ENCODE peak calls at places on chromosome 19, in nine cellular contexts. O is IMR-90, H is colonic mucosa, K is Peyer's patch, Z is PC-9, P is chondrocyte, T is endothelial cell of umbilical vein, X is choroid plexus epithelial cell, D is fibroblast of pulmonary artery. F is an unnamed sample.

GRCh38 chr19:17718988-17719711 is at the start of gene MAP1S:
- DNase-seq in D (peak; percentile 55), T (peak; percentile 46), K (peak; percentile 51), O (peak; percentile 25), P (no peak), Z (peak; percentile 52), X (peak; percentile 52), H (peak; percentile 68), F (peak; percentile 92)

GRCh38 chr19:49468746-49469447 is 5.1 kb upstream of the FLT3LG start:
- DNase-seq in X (peak; percentile 66), T (no peak), O (no peak), D (peak; percentile 71), H (peak; percentile 67), Z (peak; percentile 62), P (no peak), K (peak; percentile 90), F (peak; percentile 85)

GRCh38 chr19:17840019-17840418 is 7.8 kb downstream of the JAK3 start:
- DNase-seq in H (no peak), X (no peak), O (no peak), D (no peak), K (no peak), Z (no peak), T (no peak), P (no peak), F (no peak)

GRCh38 chr19:17255150-17255621 is 9.4 kb downstream of the USHBP1 start:
- DNase-seq in K (no peak), P (no peak), Z (peak; percentile 95), O (no peak), X (peak; percentile 68), T (no peak), D (no peak), H (no peak), F (no peak)

GRCh38 chr19:44824758-44825157 is 15.9 kb downstream of the BCAM start:
- DNase-seq in K (no peak), O (no peak), D (no peak), Z (no peak), H (no peak), P (no peak), T (peak; percentile 64), X (peak; percentile 25), F (no peak)

GRCh38 chr19:33280351-33280921 is 21.9 kb downstream of the CEBPA start:
- DNase-seq in X (no peak), K (no peak), D (no peak), H (no peak), T (no peak), P (no peak), O (no peak), Z (no peak), F (peak; percentile 79)

GRCh38 chr19:19537321-19538048 is 580 bp upstream of the CILP2 start:
- DNase-seq in P (no peak), O (no peak), X (no peak), T (no peak), H (no peak), K (no peak), D (no peak), Z (no peak), F (no peak)

GRCh38 chr19:6801397-6802086 is 29.0 kb downstream of the VAV1 start:
- DNase-seq in O (no peak), P (no peak), T (peak; percentile 9), D (peak; percentile 26), H (peak; percentile 64), K (peak; percentile 92), X (peak; percentile 9), Z (peak; percentile 62), F (peak; percentile 78)

GRCh38 chr19:797528-798414 is 519 bp downstream of the PTBP1 start:
- DNase-seq in P (peak; percentile 95), X (peak; percentile 92), O (peak; percentile 85), D (peak; percentile 91), H (peak; percentile 91), T (peak; percentile 80), Z (peak; percentile 60), K (peak; percentile 73), F (peak; percentile 98)

GRCh38 chr19:42066075-42066754 is 3.8 kb downstream of the GRIK5 start:
- DNase-seq in D (peak; percentile 10), X (peak; percentile 37), P (no peak), K (no peak), O (peak; percentile 19), Z (peak; percentile 71), T (no peak), H (no peak), F (no peak)

GRCh38 chr19:16801599-16801998 is 27.6 kb upstream of the SIN3B start:
- DNase-seq in O (peak; percentile 71), Z (peak; percentile 46), D (peak; percentile 48), T (no peak), K (no peak), P (no peak), H (no peak), X (peak; percentile 68), F (no peak)

GRCh38 chr19:56094449-56094848 is 26.6 kb downstream of the ZNF787 start:
- DNase-seq in K (no peak), T (no peak), H (no peak), O (no peak), D (no peak), P (no peak), Z (no peak), X (no peak), F (no peak)

GRCh38 chr19:5293607-5294089 is 47.0 kb downstream of the PTPRS start:
- DNase-seq in H (no peak), K (no peak), D (peak; percentile 27), Z (no peak), T (no peak), O (peak; percentile 40), P (peak; percentile 87), X (peak; percentile 33), F (no peak)

GRCh38 chr19:15194938-15195337 is 5.9 kb downstream of the NOTCH3 start:
- DNase-seq in D (peak; percentile 56), K (no peak), H (no peak), P (no peak), T (no peak), O (peak; percentile 59), Z (no peak), X (no peak), F (no peak)

GRCh38 chr19:2424686-2425621 is 2.4 kb downstream of the TIMM13 start:
- DNase-seq in O (peak; percentile 69), H (no peak), X (peak; percentile 83), Z (no peak), K (no peak), T (peak; percentile 69), D (peak; percentile 75), P (no peak), F (no peak)

GRCh38 chr19:18393836-18394235 is 3.6 kb downstream of the LRRC25 start:
- DNase-seq in X (no peak), O (no peak), P (no peak), T (no peak), Z (no peak), K (peak; percentile 45), D (no peak), H (no peak), F (no peak)

GRCh38 chr19:13063461-13064091 is 39.1 kb downstream of the LYL1 start:
- DNase-seq in X (no peak), Z (no peak), P (no peak), K (no peak), D (no peak), H (no peak), T (no peak), O (no peak), F (no peak)

GRCh38 chr19:39670998-39671397 is 15.3 kb downstream of the LGALS16 start:
- DNase-seq in Z (no peak), D (no peak), P (no peak), T (no peak), K (no peak), H (no peak), X (no peak), O (no peak), F (no peak)
- TF ChIP-seq CTCF in Z (no peak), D (no peak), P (no peak), T (no peak), K (no peak), H (no peak), X (no peak), O (no peak), F (no peak)

DNA sequence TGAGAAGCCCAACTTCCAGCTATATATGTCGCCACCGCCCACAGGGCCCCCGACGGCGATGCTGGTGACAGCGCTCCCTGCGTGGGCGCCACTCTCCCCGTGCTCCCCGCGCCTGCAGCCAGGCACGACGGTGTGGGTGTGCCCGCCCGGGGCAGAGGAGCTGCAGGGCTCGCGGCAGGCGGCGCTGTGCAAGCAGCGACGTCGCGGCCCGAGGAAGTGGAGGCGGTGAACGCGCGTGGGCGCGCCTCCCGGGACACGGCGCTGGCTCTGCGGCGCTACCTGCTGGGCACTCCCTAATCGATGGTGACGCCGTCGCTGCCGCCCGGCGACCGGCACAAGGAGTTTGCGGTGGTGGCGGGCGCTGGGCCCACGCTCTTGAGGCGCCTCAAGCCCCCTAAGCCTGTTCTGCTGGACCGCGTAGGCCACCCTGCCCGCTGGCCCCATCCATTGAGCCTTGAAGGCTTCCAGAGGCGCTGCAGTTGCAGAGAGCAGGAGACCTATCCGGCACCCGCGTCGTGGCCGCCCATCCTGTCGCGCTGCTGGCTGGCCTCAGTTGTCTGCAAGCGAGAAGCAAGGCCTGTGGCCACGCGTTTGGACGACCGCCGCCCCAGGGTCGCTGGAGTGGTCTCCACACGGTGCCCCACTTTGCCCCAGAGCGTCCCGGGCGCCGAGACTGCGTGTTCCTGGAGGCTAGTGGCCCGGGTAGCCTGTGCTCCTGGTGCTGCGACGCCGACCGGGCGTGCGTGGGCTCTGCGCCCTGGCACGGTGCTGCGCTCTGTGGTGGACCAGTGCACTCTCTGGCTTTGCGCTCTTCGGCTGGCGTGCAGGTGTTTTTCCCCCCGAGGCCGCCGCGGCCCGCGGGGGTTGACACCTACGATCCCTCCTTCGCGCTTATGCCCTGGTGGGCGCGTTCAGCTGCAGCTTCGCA is 23.1 kb downstream of the LRFN3 start:
- DNase-seq in D (no peak), T (no peak), P (no peak), H (no peak), K (peak; percentile 66), O (no peak), Z (no peak), X (no peak), F (peak; percentile 72)
- TF ChIP-seq CTCF in D (no peak), T (peak; percentile 4), P (peak; percentile 66), H (no peak), K (peak; percentile 13), O (peak; percentile 23), Z (no peak), X (peak; percentile 30), F (peak; percentile 62)

GRCh38 chr19:54189020-54189667 is at the start of gene MBOAT7:
- DNase-seq in O (no peak), Z (peak; percentile 56), D (no peak), H (no peak), P (peak; percentile 90), X (no peak), K (no peak), T (no peak), F (peak; percentile 81)
- TF ChIP-seq CTCF in O (peak; percentile 38), Z (no peak), D (no peak), H (no peak), P (peak; percentile 57), X (no peak), K (peak; percentile 24), T (peak; percentile 6), F (peak; percentile 53)

DNA sequence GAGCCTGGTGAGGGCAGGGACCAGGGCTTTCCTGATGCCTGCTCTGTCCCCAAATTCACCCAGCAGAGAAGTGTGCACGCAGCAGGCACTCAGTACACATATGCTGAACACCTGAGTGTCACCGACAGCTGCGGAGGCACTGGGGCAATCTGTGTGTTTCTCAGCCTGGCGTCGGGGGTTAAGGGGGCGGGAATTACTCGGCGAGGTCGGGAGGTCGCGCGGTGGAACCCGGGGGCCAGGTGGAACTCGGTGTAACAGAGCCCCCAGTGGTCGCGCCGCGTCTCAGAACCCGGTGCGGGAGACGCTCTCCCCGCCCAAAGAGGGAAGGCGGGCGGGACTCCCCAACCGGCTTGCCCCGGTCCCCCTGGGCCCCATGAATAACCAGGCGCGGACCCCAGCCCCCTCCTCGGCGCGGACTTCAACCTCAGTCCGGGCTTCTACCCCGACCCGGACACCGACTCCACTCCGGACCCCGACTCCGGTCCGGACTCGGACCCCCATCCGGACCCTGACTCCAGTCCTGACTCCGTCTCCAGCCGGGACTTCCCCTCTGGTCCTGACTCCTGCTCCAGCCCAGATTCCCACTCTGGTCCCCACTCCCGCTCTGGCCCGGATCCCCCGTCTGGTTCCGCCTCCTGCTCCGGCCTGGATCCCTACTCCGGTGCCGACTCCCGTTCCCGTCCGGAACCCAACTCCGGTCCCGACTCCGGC is at the start of gene SELENOV:
- DNase-seq in X (no peak), O (no peak), P (peak; percentile 54), T (no peak), K (no peak), H (no peak), Z (no peak), D (no peak), F (no peak)
- TF ChIP-seq CTCF in X (no peak), O (no peak), P (peak; percentile 29), T (no peak), K (no peak), H (no peak), Z (no peak), D (no peak), F (no peak)